ENCODE peak calls at places on chromosome 12, in five cellular contexts. K, R, D, J and O are unnamed samples.

GRCh38 chr12:879641-880040 is 69.9 kb downstream of the RAD52 start:
- DNase-seq in K (no peak), J (no peak), R (no peak), D (no peak), O (no peak)

GRCh38 chr12:115897718-115898117 is 379.8 kb downstream of the MED13L start:
- DNase-seq in D (no peak), K (no peak), J (no peak), R (no peak), O (no peak)

GRCh38 chr12:78703820-78704525 is 160.6 kb upstream of the SYT1 start:
- DNase-seq in J (peak; percentile 8), K (no peak), D (no peak), R (no peak), O (no peak)

GRCh38 chr12:29492884-29493283 is 4.6 kb downstream of the OVCH1 start:
- DNase-seq in K (no peak), D (no peak), R (no peak), J (no peak), O (no peak)

GRCh38 chr12:93790472-93791152 is 113.4 kb downstream of the CRADD start:
- DNase-seq in J (peak; percentile 6), K (no peak), D (peak; percentile 75), R (no peak), O (no peak)

GRCh38 chr12:26939192-26939832 is 1.0 kb downstream of the FGFR1OP2 start:
- DNase-seq in D (no peak), K (no peak), R (no peak), J (no peak), O (no peak)

GRCh38 chr12:48388430-48388829 is 37.7 kb upstream of the ZNF641 start:
- DNase-seq in D (no peak), J (no peak), R (no peak), K (no peak), O (no peak)

GRCh38 chr12:98422809-98423208 is 92.6 kb upstream of the TMPO start:
- DNase-seq in D (no peak), J (no peak), K (no peak), R (no peak), O (no peak)

GRCh38 chr12:102300824-102301461 is 103.3 kb upstream of the PMCH start:
- DNase-seq in J (peak; percentile 12), K (no peak), R (peak; percentile 29), D (no peak), O (no peak)

GRCh38 chr12:4810219-4810671 is 90.0 kb downstream of the GALNT8 start:
- DNase-seq in D (no peak), K (no peak), R (no peak), J (no peak), O (no peak)

GRCh38 chr12:57428965-57429364 is 1.9 kb downstream of the R3HDM2 start:
- DNase-seq in J (no peak), D (no peak), K (no peak), R (no peak), O (no peak)

GRCh38 chr12:71636704-71637115 is 26.9 kb downstream of the ZFC3H1 start:
- DNase-seq in D (no peak), K (no peak), R (no peak), J (peak; percentile 36), O (no peak)

GRCh38 chr12:115984607-115985006 is 292.9 kb downstream of the MED13L start:
- DNase-seq in K (no peak), J (no peak), R (no peak), D (no peak), O (no peak)

GRCh38 chr12:6827982-6828670 is at the start of gene P3H3:
- DNase-seq in J (peak; percentile 65), D (no peak), R (no peak), K (no peak), O (no peak)

GRCh38 chr12:127282786-127283565 is 984.0 kb upstream of the TMEM132C start:
- DNase-seq in J (no peak), D (no peak), K (no peak), R (no peak), O (no peak)

GRCh38 chr12:75854681-75855309 is 176.8 kb downstream of the PHLDA1 start:
- DNase-seq in J (no peak), K (no peak), R (no peak), D (no peak), O (no peak)

GRCh38 chr12:74412607-74413230 is 124.9 kb upstream of the ATXN7L3B start:
- DNase-seq in K (no peak), R (no peak), D (no peak), J (no peak), O (no peak)

GRCh38 chr12:94872671-94873367 is 130.7 kb downstream of the NDUFA12 start:
- DNase-seq in K (no peak), D (no peak), R (no peak), J (no peak), O (no peak)

GRCh38 chr12:47903927-47904646 is 707 bp downstream of the VDR start:
- DNase-seq in D (no peak), R (peak; percentile 33), J (peak; percentile 38), K (peak; percentile 89), O (peak; percentile 90)

GRCh38 chr12:50110762-50111416 is 1.1 kb upstream of the COX14 start:
- DNase-seq in J (no peak), D (no peak), K (peak; percentile 93), R (peak; percentile 45), O (peak; percentile 55)

GRCh38 chr12:95815635-95816212 is 25.2 kb upstream of the NTN4 start:
- DNase-seq in D (no peak), K (no peak), J (peak; percentile 43), R (no peak), O (no peak)

GRCh38 chr12:98758331-98758730 is 113.2 kb downstream of the APAF1 start:
- DNase-seq in K (peak; percentile 72), R (no peak), D (no peak), J (no peak), O (no peak)

GRCh38 chr12:25404955-25405354 is 148.1 kb downstream of the LMNTD1 start:
- DNase-seq in R (no peak), K (no peak), J (no peak), D (no peak), O (no peak)

GRCh38 chr12:28574746-28575592 is 384.7 kb downstream of the CCDC91 start:
- DNase-seq in J (no peak), D (no peak), K (no peak), R (peak; percentile 61), O (no peak)

GRCh38 chr12:98896938-98897337 is 251.8 kb downstream of the APAF1 start:
- DNase-seq in K (no peak), R (no peak), D (peak; percentile 8), J (no peak), O (no peak)

GRCh38 chr12:75658826-75659823 is 147.7 kb upstream of the KRR1 start:
- DNase-seq in K (no peak), D (no peak), R (no peak), J (no peak), O (no peak)

GRCh38 chr12:108389544-108389943 is 50.4 kb upstream of the CMKLR1 start:
- DNase-seq in D (no peak), R (no peak), K (no peak), J (no peak), O (no peak)

GRCh38 chr12:125540580-125541204 is 475.5 kb downstream of the AACS start:
- DNase-seq in J (no peak), R (no peak), D (no peak), K (no peak), O (no peak)

GRCh38 chr12:62744551-62744950 is 190.4 kb downstream of the PPM1H start:
- DNase-seq in D (no peak), J (no peak), R (no peak), K (no peak), O (no peak)

GRCh38 chr12:89542912-89543592 is 17.2 kb upstream of the POC1B start:
- DNase-seq in K (peak; percentile 69), D (peak; percentile 72), J (peak; percentile 68), R (peak; percentile 74), O (no peak)

GRCh38 chr12:26317942-26318565 is 122.7 kb downstream of the SSPN start:
- DNase-seq in D (no peak), J (no peak), K (no peak), R (no peak), O (no peak)

GRCh38 chr12:2126676-2127406 is 74.1 kb downstream of the CACNA1C start:
- DNase-seq in K (peak; percentile 87), R (no peak), J (no peak), D (no peak), O (no peak)

GRCh38 chr12:2120982-2121758 is 68.4 kb downstream of the CACNA1C start:
- DNase-seq in D (no peak), K (peak; percentile 66), J (no peak), R (no peak), O (no peak)

GRCh38 chr12:2129076-2129475 is 76.3 kb downstream of the CACNA1C start:
- DNase-seq in D (no peak), J (no peak), R (no peak), K (peak; percentile 23), O (no peak)

GRCh38 chr12:2125651-2126050 is 72.9 kb downstream of the CACNA1C start:
- DNase-seq in R (no peak), J (no peak), K (peak; percentile 21), D (no peak), O (no peak)

GRCh38 chr12:2124466-2125023 is 71.8 kb downstream of the CACNA1C start:
- DNase-seq in K (peak; percentile 21), R (no peak), D (no peak), J (no peak), O (no peak)
- H3K4me1 ChIP-seq in K (peaks cover 32% of the 10 kb centered on the region), R (no peaks in the 10 kb centered on the region), D (no peaks in the 10 kb centered on the region), J (no peaks in the 10 kb centered on the region), O (peaks cover 16% of the 10 kb centered on the region)

GRCh38 chr12:106120578-106121105 is 18.1 kb downstream of the NUAK1 start:
- DNase-seq in R (peak; percentile 28), D (no peak), J (no peak), K (no peak), O (no peak)
- H3K4me1 ChIP-seq in R (peaks cover 12% of the 10 kb centered on the region), D (no peaks in the 10 kb centered on the region), J (peaks cover 98% of the 10 kb centered on the region), K (peaks cover 79% of the 10 kb centered on the region), O (peaks cover 73% of the 10 kb centered on the region)

GRCh38 chr12:45988259-45988658 is 2.1 kb downstream of the SCAF11 start:
- DNase-seq in K (no peak), D (no peak), J (no peak), R (no peak), O (no peak)
- H3K4me1 ChIP-seq in K (peaks cover 31% of the 10 kb centered on the region), D (peaks cover 47% of the 10 kb centered on the region), J (peaks cover 31% of the 10 kb centered on the region), R (peaks cover 41% of the 10 kb centered on the region), O (peaks cover 34% of the 10 kb centered on the region)

GRCh38 chr12:46364777-46365580 is 7.6 kb downstream of the SLC38A2 start:
- DNase-seq in R (peak; percentile 73), D (no peak), K (no peak), J (no peak), O (no peak)

GRCh38 chr12:46363582-46364299 is 8.8 kb downstream of the SLC38A2 start:
- DNase-seq in J (no peak), D (no peak), R (no peak), K (no peak), O (no peak)

GRCh38 chr12:46365951-46366379 is 6.6 kb downstream of the SLC38A2 start:
- DNase-seq in K (no peak), R (no peak), D (no peak), J (no peak), O (no peak)

GRCh38 chr12:46362895-46363581 is 9.5 kb downstream of the SLC38A2 start:
- DNase-seq in K (no peak), R (no peak), J (no peak), D (no peak), O (no peak)

DNA sequence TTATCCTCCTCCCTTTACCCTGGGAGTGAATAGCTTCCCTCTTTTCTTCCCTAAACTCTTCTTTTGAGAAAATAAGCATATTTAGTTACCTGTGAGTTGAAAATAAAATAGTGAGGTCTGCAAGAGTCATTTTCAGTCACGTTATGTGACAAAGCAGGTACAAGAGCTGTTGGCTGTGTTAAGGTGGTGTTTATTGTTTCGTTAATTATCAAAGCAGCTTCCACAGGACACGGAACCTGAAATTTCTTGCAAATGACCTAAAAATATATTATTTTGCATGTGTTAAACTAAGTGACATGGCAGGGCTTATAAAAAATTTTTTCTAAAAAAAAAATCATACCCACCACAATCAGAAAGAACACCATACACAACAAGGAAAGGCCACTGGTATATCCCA is 8.3 kb downstream of the SLC38A2 start:
- DNase-seq in K (no peak), D (no peak), R (no peak), J (no peak), O (no peak)
- H3K4me1 ChIP-seq in K (peaks cover 42% of the 10 kb centered on the region), D (peaks cover 39% of the 10 kb centered on the region), R (peaks cover 96% of the 10 kb centered on the region), J (peaks cover 99% of the 10 kb centered on the region), O (peaks cover 56% of the 10 kb centered on the region)